ENCODE peak calls at places on chromosomes 3 and 15, in six cellular contexts. N is GM12878, S is A549, B is K562, P is endothelial cell of umbilical vein, D is HepG2. V is an unnamed sample.

GRCh38 chr3:96264701-96265100 is 549.7 kb upstream of the EPHA6 start:
- DNase-seq in N (no peak), S (no peak), B (no peak), P (no peak), D (no peak), V (no peak)

GRCh38 chr3:149016242-149016641 is 24.9 kb downstream of the GYG1 start:
- DNase-seq in N (no peak), S (no peak), B (no peak), P (no peak), D (no peak), V (no peak)

GRCh38 chr3:103056953-103057450 is 622.2 kb downstream of the ZPLD1 start:
- DNase-seq in N (no peak), S (no peak), B (no peak), P (no peak), D (no peak), V (no peak)

GRCh38 chr3:73832426-73832825 is 207.7 kb upstream of the PDZRN3 start:
- DNase-seq in N (no peak), S (no peak), B (no peak), P (no peak), D (no peak), V (no peak)

GRCh38 chr15:52788099-52788986 is 1.8 kb downstream of the ONECUT1 start:
- DNase-seq in N (no peak), S (peak), B (no peak), P (no peak), D (no peak), V (no peak)

GRCh38 chr3:45688194-45688881 is 858 bp upstream of the SACM1L start:
- DNase-seq in N (no peak), S (peak), B (peak), P (peak), D (peak), V (peak)

GRCh38 chr3:54641226-54642014 is 286.4 kb downstream of the LRTM1 start:
- DNase-seq in N (no peak), S (no peak), B (no peak), P (no peak), D (no peak), V (no peak)

GRCh38 chr15:60004846-60005351 is 788 bp downstream of the FOXB1 start:
- DNase-seq in N (no peak), S (peak), B (no peak), P (peak), D (no peak), V (no peak)

GRCh38 chr3:69072928-69073327 is 7.2 kb downstream of the UBA3 start:
- DNase-seq in N (no peak), S (no peak), B (no peak), P (no peak), D (no peak), V (no peak)

GRCh38 chr15:39139431-39140059 is 441.3 kb upstream of the THBS1 start:
- DNase-seq in N (no peak), S (no peak), B (no peak), P (no peak), D (no peak), V (no peak)

DNA sequence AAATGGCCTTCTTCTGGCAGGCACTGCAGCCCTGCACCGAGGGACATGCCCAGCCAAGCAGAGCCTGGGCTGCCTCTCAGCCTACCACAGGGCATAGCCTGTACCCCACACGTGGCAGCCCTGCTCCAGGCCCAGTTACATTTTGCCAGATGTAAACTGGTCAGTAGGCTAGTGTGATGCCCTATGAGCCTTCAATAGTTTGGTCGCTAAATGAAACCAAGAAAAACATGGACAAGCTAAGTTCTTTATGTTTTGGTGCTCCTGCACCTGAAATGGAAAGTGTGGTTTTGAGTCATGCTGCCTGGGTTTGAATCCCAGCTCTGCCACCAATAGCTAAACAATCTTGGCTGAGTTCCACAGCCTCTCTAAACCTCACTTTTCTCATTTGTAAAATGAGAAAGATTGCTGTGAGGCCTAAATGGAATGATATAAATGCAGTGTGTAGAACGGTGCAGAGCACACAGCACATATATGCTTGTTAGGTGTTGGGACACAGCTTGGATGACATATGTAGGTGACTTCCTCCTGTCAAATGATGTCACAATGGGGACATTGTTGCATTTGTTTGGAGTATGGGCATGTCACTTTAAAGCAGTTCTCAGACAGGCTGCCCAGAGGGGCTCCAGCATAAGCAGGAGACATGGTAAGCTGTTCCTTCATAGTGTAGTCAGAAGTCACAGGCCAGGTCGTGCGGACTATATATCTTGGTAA is 57.4 kb downstream of the ZBTB38 start:
- DNase-seq in N (no peak), S (no peak), B (peak), P (no peak), D (peak), V (no peak)
- TF ChIP-seq MYC in N (no peak), S (no peak), B (no peak), P (no peak), D (no peak), V (no peak)

DNA sequence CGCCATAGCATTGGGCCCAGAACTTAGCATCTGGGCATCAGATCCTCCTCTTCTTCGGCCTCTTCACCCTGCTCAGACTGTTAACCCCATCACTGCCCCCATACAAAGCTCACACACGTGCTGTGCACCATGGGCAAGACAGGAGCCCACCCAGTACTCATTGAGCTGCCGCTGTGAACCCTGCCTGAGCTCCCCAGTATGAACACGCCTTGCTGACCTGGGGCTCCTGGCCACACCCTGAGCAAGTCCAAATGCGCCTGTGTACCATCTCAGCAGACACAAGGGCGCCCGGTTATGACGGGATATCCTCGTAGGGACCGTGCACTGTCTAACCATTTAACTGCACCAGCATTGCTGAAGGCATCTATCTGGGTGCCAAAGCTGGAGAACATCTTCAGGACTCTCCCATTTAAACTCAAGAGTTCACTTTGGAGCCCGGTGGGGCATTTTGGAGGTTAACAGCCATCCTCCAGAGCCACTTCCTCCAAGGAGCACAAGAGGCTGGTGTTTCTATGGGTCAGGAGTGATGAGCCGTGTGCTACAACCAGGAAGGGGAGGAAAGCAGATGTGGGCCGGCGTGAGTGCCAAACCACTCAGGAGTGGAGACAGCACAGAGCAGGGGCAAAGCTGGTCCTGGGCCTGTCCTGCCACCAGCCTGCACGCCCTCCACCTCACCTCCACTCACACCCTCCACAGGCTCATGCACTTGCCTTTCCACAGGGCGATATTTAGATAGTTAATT is 12.1 kb downstream of the PRR23E start:
- DNase-seq in N (no peak), S (no peak), B (no peak), P (no peak), D (no peak), V (no peak)
- TF ChIP-seq MYC in N (no peak), S (no peak), B (no peak), P (no peak), D (no peak), V (no peak)

GRCh38 chr3:185320949-185321348 is 42.0 kb upstream of the MAP3K13 start:
- DNase-seq in N (no peak), S (no peak), B (no peak), P (no peak), D (no peak), V (no peak)

GRCh38 chr3:185317674-185318073 is 45.3 kb upstream of the MAP3K13 start:
- DNase-seq in N (no peak), S (peak), B (no peak), P (no peak), D (peak), V (no peak)

GRCh38 chr3:185319801-185320200 is 43.1 kb upstream of the MAP3K13 start:
- DNase-seq in N (no peak), S (no peak), B (no peak), P (no peak), D (no peak), V (no peak)

GRCh38 chr3:185316740-185317407 is 46.1 kb upstream of the MAP3K13 start:
- DNase-seq in N (no peak), S (peak), B (no peak), P (peak), D (peak), V (peak)

DNA sequence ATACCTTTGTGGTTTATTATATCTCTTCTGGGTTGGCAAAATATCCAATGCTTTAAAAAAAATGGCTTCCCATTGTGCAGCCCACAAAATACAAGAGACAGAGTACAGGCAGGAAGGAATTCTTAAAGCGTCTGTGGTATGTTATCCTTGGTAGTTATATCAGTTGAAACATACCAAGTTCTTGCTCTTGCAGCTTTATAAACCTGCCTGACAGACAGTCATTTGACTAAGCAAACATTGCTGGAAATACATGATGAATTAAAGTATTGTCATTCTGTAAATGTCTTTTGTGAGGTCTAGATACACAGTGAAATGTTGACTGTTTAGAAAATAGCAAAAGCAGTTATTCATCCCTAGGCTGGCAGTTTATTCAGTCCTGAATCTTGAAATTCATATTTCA is 44.8 kb upstream of the MAP3K13 start:
- DNase-seq in N (no peak), S (peak), B (no peak), P (peak), D (peak), V (no peak)
- TF ChIP-seq MYC in N (no peak), S (no peak), B (no peak), P (no peak), D (no peak), V (no peak)

DNA sequence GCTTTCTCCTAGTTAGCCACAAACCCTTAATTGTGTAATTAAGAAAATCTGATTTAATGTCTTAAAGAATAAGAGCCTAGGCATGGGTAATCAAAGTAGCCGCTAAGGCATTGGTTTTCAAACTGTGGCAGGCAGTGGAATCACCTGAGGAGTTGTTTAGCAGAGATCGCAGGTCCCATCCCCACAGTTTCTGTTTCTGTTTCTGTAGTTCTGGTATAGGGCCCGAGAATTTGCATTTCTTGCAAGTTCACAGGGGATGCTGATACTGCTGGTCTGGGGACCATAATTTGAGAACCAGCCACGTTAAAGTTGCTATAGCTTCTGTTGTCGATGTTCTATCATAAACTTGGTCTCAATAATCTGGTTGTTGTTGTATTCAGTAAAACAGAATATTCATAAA is 204.3 kb downstream of the ALCAM start:
- DNase-seq in N (no peak), S (no peak), B (no peak), P (no peak), D (no peak), V (no peak)
- TF ChIP-seq MYC in N (no peak), S (no peak), B (no peak), P (no peak), D (no peak), V (no peak)

DNA sequence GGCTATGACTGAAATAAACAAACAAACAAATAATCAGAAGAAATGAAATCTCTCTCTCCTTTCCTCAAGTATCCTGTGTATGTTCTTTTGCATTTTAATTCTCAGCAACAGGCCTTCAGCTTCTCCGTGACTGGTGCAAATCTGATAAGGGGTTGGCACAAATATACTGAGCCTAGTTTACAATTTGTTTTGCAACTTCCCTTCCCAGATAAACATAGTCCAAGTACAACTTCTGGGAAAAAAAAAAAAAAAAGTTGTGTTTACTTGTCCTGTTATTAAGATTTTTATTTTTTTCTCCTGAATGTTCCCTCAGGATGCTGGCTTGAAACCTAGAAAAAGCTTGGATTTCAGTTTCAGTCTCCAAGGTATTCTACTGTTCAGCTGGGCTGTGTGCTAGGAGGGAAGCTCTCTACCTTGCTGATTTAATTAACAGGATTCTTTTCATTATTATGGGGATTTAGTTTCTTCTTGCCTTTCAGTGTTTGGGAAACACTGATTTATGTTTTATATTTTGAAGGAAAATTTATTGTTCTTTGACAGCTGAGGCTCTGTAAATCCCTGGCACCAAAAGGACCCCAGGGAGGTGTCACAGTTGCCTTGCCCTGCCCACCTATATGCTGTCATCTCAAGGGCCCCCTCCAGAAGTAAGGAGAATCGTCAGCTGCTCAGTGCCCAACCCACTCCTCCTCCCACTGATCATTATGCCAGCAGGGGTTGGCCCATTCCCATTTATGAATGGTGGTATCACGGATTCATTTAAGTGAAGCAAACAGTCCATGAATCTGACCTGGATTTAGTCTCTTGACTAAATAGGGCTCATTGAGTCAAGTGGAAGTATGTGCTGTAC is 185.2 kb downstream of the MEIS2 start:
- DNase-seq in N (no peak), S (no peak), B (no peak), P (peak), D (no peak), V (no peak)
- TF ChIP-seq MYC in N (no peak), S (no peak), B (no peak), P (no peak), D (no peak), V (no peak)

DNA sequence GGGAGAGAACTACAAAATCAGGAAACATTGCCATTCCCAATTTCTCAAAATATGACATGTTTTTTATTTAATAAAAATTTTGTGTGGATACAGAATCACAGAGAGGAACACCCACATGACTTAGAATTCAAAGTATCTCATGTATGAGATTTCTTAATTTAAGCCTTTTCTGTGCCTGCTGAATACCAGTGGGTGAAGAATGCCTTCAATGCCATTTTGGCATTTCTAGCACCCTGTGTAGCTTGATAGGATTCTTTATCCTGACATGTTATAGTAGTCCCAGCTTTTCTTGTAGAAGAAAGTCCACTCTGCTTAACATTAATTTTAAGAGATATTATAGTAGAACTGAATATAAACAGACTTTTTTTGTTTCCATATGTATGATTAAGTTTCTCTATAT is 3.1 kb upstream of the SLMAP start:
- DNase-seq in N (no peak), S (no peak), B (no peak), P (no peak), D (no peak), V (no peak)
- TF ChIP-seq MYC in N (no peak), S (no peak), B (no peak), P (no peak), D (no peak), V (no peak)

V was measured in NB4.